ENCODE peak calls at places on chromosomes 4 and X, in ten cellular contexts. L is CD8-positive, alpha-beta T cell; Y is A549; R is ovary; Q is esophagus squamous epithelium; I is GM23338; X is aorta; C is RWPE2; J is fibroblast of mammary gland; G is astrocyte of the spinal cord. B is an unnamed sample.

GRCh38 chr4:73944061-73944875 is 37.6 kb downstream of the PF4 start:
- DNase-seq in L (no peak), Y (peak; percentile 2), R (peak; percentile 53), Q (no peak), I (peak; percentile 69), X (no peak), C (no peak), J (peak; percentile 29), G (peak; percentile 16), B (no peak)

GRCh38 chr4:84578540-84579409 is 4.2 kb upstream of the CDS1 start:
- DNase-seq in L (no peak), Y (peak; percentile 13), R (no peak), Q (no peak), I (peak; percentile 79), X (no peak), C (no peak), J (peak; percentile 68), G (peak; percentile 65), B (peak; percentile 35)

GRCh38 chr4:133865606-133866327 is 335.8 kb downstream of the PABPC4L start:
- DNase-seq in L (no peak), Y (peak; percentile 3), R (no peak), Q (no peak), I (peak; percentile 6), X (no peak), C (peak; percentile 37), J (peak; percentile 96), G (peak; percentile 97), B (peak; percentile 35)

GRCh38 chrX:114650351-114650750 is 66.5 kb downstream of the HTR2C start:
- DNase-seq in L (no peak), Y (no peak), R (no peak), Q (no peak), I (no peak), X (no peak), C (no peak), J (peak; percentile 53), G (no peak), B (no peak)

GRCh38 chr4:151933122-151933827 is 172.5 kb upstream of the GATB start:
- DNase-seq in L (no peak), Y (no peak), R (no peak), Q (no peak), I (peak; percentile 19), X (no peak), C (no peak), J (no peak), G (no peak), B (no peak)

GRCh38 chr4:149409186-149410056 is 406.2 kb downstream of the IQCM start:
- DNase-seq in L (no peak), Y (peak; percentile 0), R (no peak), Q (no peak), I (no peak), X (peak; percentile 63), C (peak; percentile 75), J (peak; percentile 91), G (peak; percentile 86), B (peak; percentile 88)

GRCh38 chr4:90069151-90069550 is 58.0 kb upstream of the CCSER1 start:
- DNase-seq in L (no peak), Y (no peak), R (no peak), Q (no peak), I (no peak), X (no peak), C (no peak), J (no peak), G (peak; percentile 56), B (no peak)

GRCh38 chr4:89719536-89719935 is 117.4 kb downstream of the SNCA start:
- DNase-seq in L (no peak), Y (no peak), R (no peak), Q (no peak), I (no peak), X (no peak), C (no peak), J (peak; percentile 12), G (no peak), B (no peak)

GRCh38 chr4:27248829-27249228 is 388.2 kb downstream of the STIM2 start:
- DNase-seq in L (no peak), Y (no peak), R (no peak), Q (no peak), I (no peak), X (no peak), C (no peak), J (peak; percentile 87), G (peak; percentile 1), B (no peak)

GRCh38 chr4:19319607-19320006 is 932.1 kb upstream of the SLIT2 start:
- DNase-seq in L (no peak), Y (no peak), R (no peak), Q (no peak), I (peak; percentile 23), X (no peak), C (no peak), J (no peak), G (no peak), B (no peak)

GRCh38 chr4:1204286-1204827 is 32.0 kb upstream of the SPON2 start:
- DNase-seq in L (no peak), Y (no peak), R (no peak), Q (no peak), I (no peak), X (no peak), C (no peak), J (no peak), G (no peak), B (no peak)

GRCh38 chr4:1202526-1203378 is 30.4 kb upstream of the SPON2 start:
- DNase-seq in L (no peak), Y (no peak), R (peak; percentile 14), Q (no peak), I (no peak), X (peak; percentile 34), C (peak; percentile 48), J (no peak), G (no peak), B (no peak)

GRCh38 chr4:1200425-1201035 is 28.1 kb upstream of the SPON2 start:
- DNase-seq in L (peak; percentile 61), Y (no peak), R (peak; percentile 88), Q (no peak), I (no peak), X (peak; percentile 65), C (no peak), J (peak; percentile 94), G (peak; percentile 81), B (peak; percentile 36)

GRCh38 chr4:1199556-1200331 is 27.4 kb upstream of the SPON2 start:
- DNase-seq in L (no peak), Y (no peak), R (no peak), Q (no peak), I (no peak), X (peak; percentile 35), C (peak; percentile 50), J (no peak), G (no peak), B (no peak)

GRCh38 chr4:1201851-1202525 is 29.6 kb upstream of the SPON2 start:
- DNase-seq in L (peak; percentile 95), Y (no peak), R (peak; percentile 73), Q (peak; percentile 49), I (no peak), X (peak; percentile 67), C (no peak), J (peak; percentile 98), G (peak; percentile 66), B (no peak)
- H3K4me3 ChIP-seq in L (peak overlapping the region; percentile 31), Y (no peak overlapping the region), R (no peak overlapping the region), Q (peak overlapping the region; percentile 41), I (no peak overlapping the region), X (no peak overlapping the region), C (no peak overlapping the region), J (peak overlapping the region; percentile 1), G (no peak overlapping the region), B (no peak overlapping the region)

GRCh38 chrX:40152706-40153334 is 55.1 kb upstream of the BCOR start:
- DNase-seq in L (no peak), Y (peak; percentile 46), R (no peak), Q (no peak), I (peak; percentile 33), X (peak; percentile 78), C (no peak), J (no peak), G (no peak), B (peak; percentile 48)

GRCh38 chrX:40153335-40154221 is 55.8 kb upstream of the BCOR start:
- DNase-seq in L (peak; percentile 67), Y (peak; percentile 35), R (peak; percentile 51), Q (peak; percentile 3), I (peak; percentile 39), X (peak; percentile 71), C (no peak), J (no peak), G (no peak), B (peak; percentile 70)

GRCh38 chrX:40150503-40150902 is 52.7 kb upstream of the BCOR start:
- DNase-seq in L (no peak), Y (no peak), R (no peak), Q (no peak), I (peak; percentile 13), X (no peak), C (no peak), J (no peak), G (no peak), B (no peak)

GRCh38 chrX:40151211-40152172 is 53.7 kb upstream of the BCOR start:
- DNase-seq in L (no peak), Y (no peak), R (peak; percentile 67), Q (no peak), I (peak; percentile 28), X (no peak), C (no peak), J (no peak), G (no peak), B (no peak)

GRCh38 chrX:40152173-40152705 is 54.5 kb upstream of the BCOR start:
- DNase-seq in L (peak; percentile 53), Y (no peak), R (no peak), Q (no peak), I (peak; percentile 58), X (no peak), C (no peak), J (no peak), G (no peak), B (peak; percentile 65)
- H3K4me3 ChIP-seq in L (peak overlapping the region; percentile 45), Y (peak overlapping the region; percentile 64), R (peak overlapping the region; percentile 37), Q (peak overlapping the region; percentile 52), I (peak overlapping the region; percentile 64), X (no peak overlapping the region), C (peak overlapping the region; percentile 28), J (no peak overlapping the region), G (no peak overlapping the region), B (peak overlapping the region; percentile 61)

DNA sequence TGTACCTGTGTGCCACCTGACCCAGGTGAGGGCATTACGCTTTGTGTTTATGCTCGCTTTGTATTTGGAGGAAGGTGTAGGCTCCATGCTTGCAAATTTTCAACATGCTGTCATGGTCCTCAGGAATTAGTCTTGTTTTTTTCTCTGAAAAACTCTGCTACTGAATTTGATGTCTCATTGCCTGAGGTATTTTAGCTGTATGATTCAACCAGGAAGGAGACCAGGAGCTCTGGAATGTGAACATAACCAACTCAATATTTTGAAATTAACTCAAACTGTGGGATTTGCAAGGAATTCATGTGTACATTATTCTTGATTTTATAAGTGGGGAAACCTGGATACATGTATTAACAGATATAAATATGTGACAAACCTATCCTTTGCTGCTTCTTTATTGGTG is 134.1 kb downstream of the SLC4A4 start:
- DNase-seq in L (no peak), Y (no peak), R (no peak), Q (no peak), I (no peak), X (no peak), C (no peak), J (peak; percentile 56), G (peak; percentile 82), B (no peak)
- H3K4me3 ChIP-seq in L (no peak overlapping the region), Y (no peak overlapping the region), R (no peak overlapping the region), Q (no peak overlapping the region), I (no peak overlapping the region), X (no peak overlapping the region), C (no peak overlapping the region), J (no peak overlapping the region), G (no peak overlapping the region), B (no peak overlapping the region)

DNA sequence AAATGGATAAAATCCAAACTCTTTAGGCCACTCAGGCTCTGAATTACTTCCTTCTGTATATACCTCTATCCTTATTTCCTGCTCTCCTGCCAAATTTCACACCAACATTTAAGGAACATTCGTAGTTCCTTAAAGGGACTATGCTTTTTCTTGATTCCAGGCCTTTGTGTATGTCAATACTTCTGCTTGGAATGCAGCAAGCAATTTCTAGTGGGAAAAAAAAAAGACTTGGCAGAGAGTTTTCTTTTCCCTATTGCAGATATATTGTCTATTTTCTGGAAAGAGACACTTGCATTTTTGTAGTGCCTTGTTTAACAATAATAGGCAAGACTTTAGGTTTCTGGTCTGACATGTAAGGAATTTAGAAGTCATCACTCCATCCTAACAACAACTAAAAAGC is 1.9 kb upstream of the ADH5 start:
- DNase-seq in L (no peak), Y (no peak), R (no peak), Q (no peak), I (no peak), X (no peak), C (no peak), J (no peak), G (peak; percentile 15), B (no peak)
- H3K4me3 ChIP-seq in L (no peak overlapping the region), Y (no peak overlapping the region), R (peak overlapping the region; percentile 56), Q (peak overlapping the region; percentile 73), I (peak overlapping the region; percentile 29), X (peak overlapping the region; percentile 66), C (peak overlapping the region; percentile 48), J (peak overlapping the region; percentile 81), G (no peak overlapping the region), B (no peak overlapping the region)

B was measured in A673.